ENCODE peak calls at places on chromosomes 6 and 20, in four cellular contexts. L is stimulated activated CD8-positive, alpha-beta memory T cell treated with anti-CD3 and anti-CD28 coated beads, Interleukin-15, amount 100 ng/mL, for 4 hours; V is HuH-7.5; R is pancreas. S is an unnamed sample.

GRCh38 chr6:6584310-6585002 is 4.1 kb upstream of the LY86 start:
- DNase-seq in L (no peak), V (no peak), R (no peak), S (no peak)

GRCh38 chr6:41577865-41578713 is 31.9 kb downstream of the FOXP4 start:
- DNase-seq in L (no peak), V (peak), R (peak), S (no peak)

GRCh38 chr6:129150476-129150875 is 267.5 kb downstream of the LAMA2 start:
- DNase-seq in L (no peak), V (no peak), R (no peak), S (no peak)

GRCh38 chr6:1873781-1874180 is 264.1 kb downstream of the FOXC1 start:
- DNase-seq in L (no peak), V (no peak), R (no peak), S (no peak)

GRCh38 chr6:1027109-1027794 is 284.6 kb upstream of the FOXQ1 start:
- DNase-seq in L (no peak), V (no peak), R (no peak), S (no peak)

GRCh38 chr20:11776687-11777086 is 141.0 kb upstream of the BTBD3 start:
- DNase-seq in L (no peak), V (no peak), R (no peak), S (no peak)

GRCh38 chr20:2752631-2753455 is 47.6 kb downstream of the CPXM1 start:
- DNase-seq in L (no peak), V (peak), R (no peak), S (peak)

GRCh38 chr20:53828673-53829085 is 235.0 kb upstream of the ZNF217 start:
- DNase-seq in L (no peak), V (no peak), R (no peak), S (peak)

GRCh38 chr6:15602144-15602543 is 60.7 kb downstream of the DTNBP1 start:
- DNase-seq in L (no peak), V (no peak), R (no peak), S (no peak)

GRCh38 chr20:32707691-32708581 is 34.2 kb upstream of the C20orf203 start:
- DNase-seq in L (no peak), V (no peak), R (no peak), S (no peak)

GRCh38 chr20:52180167-52180840 is 11.3 kb downstream of the ZFP64 start:
- DNase-seq in L (no peak), V (no peak), R (no peak), S (no peak)

GRCh38 chr6:170448745-170449144 is 104.4 kb downstream of the PSMB1 start:
- DNase-seq in L (no peak), V (no peak), R (no peak), S (peak)

S was measured in testis.